ENCODE peak calls at places on chromosomes 7 and 10, in six cellular contexts. Y is K562, A is HCT116, X is H9, R is astrocyte, J is fibroblast of lung. F is an unnamed sample. For H3K4me1, the result is how much of the 10 kb centered on the place peaks cover.

GRCh38 chr10:69416695-69417094 is at the start of gene TACR2:
- DNase-seq in Y (no peak), A (no peak), X (no peak), R (no peak), J (no peak), F (no peak)

GRCh38 chr7:134327896-134328295 is 11.2 kb upstream of the SLC35B4 start:
- DNase-seq in Y (peak), A (peak), X (peak), R (peak), J (peak), F (peak)

GRCh38 chr7:116218051-116218645 is 7.8 kb downstream of the TES start:
- DNase-seq in Y (peak), A (peak), X (no peak), R (peak), J (peak), F (no peak)

GRCh38 chr10:6108072-6108471 is 19.2 kb downstream of the RBM17 start:
- DNase-seq in Y (no peak), A (no peak), X (no peak), R (no peak), J (no peak), F (no peak)

GRCh38 chr10:50585921-50586739 is 37.6 kb downstream of the SGMS1 start:
- DNase-seq in Y (peak), A (peak), X (no peak), R (no peak), J (peak), F (no peak)

GRCh38 chr7:157602581-157602980 is 265.8 kb downstream of the DNAJB6 start:
- DNase-seq in Y (no peak), A (no peak), X (no peak), R (no peak), J (no peak), F (no peak)

GRCh38 chr10:80154626-80154977 is 22.1 kb downstream of the PLAC9 start:
- DNase-seq in Y (no peak), A (no peak), X (no peak), R (no peak), J (no peak), F (no peak)

GRCh38 chr7:123599766-123600165 is 1.9 kb upstream of the ASB15 start:
- DNase-seq in Y (no peak), A (no peak), X (no peak), R (no peak), J (no peak), F (no peak)

GRCh38 chr7:44408596-44408995 is 81.9 kb downstream of the NUDCD3 start:
- DNase-seq in Y (no peak), A (no peak), X (peak), R (no peak), J (peak), F (no peak)

GRCh38 chr7:71754828-71755227 is 622.9 kb downstream of the GALNT17 start:
- DNase-seq in Y (no peak), A (no peak), X (no peak), R (no peak), J (no peak), F (no peak)

GRCh38 chr7:131897016-131897789 is 340.8 kb upstream of the PODXL start:
- DNase-seq in Y (no peak), A (peak), X (peak), R (peak), J (peak), F (no peak)

GRCh38 chr7:112668561-112668960 is 121.6 kb downstream of the TMEM168 start:
- DNase-seq in Y (no peak), A (no peak), X (no peak), R (no peak), J (no peak), F (no peak)

GRCh38 chr10:60093317-60093716 is 187.0 kb upstream of the CCDC6 start:
- DNase-seq in Y (no peak), A (no peak), X (no peak), R (no peak), J (no peak), F (no peak)

GRCh38 chr10:6929157-6929830 is 349.2 kb upstream of the PRKCQ start:
- DNase-seq in Y (no peak), A (no peak), X (no peak), R (no peak), J (no peak), F (peak)

GRCh38 chr10:78977761-78978305 is 90.9 kb upstream of the ZMIZ1 start:
- DNase-seq in Y (no peak), A (no peak), X (no peak), R (peak), J (peak), F (no peak)

GRCh38 chr10:60594476-60595051 is 183.7 kb upstream of the CDK1 start:
- DNase-seq in Y (no peak), A (no peak), X (no peak), R (peak), J (peak), F (no peak)

GRCh38 chr10:24935504-24936292 is 16.7 kb downstream of the PRTFDC1 start:
- DNase-seq in Y (no peak), A (no peak), X (no peak), R (no peak), J (no peak), F (no peak)

GRCh38 chr10:72251635-72252034 is 22.1 kb upstream of the DDIT4 start:
- DNase-seq in Y (no peak), A (no peak), X (no peak), R (no peak), J (no peak), F (no peak)

GRCh38 chr10:72254891-72255568 is 18.7 kb upstream of the DDIT4 start:
- DNase-seq in Y (peak), A (no peak), X (peak), R (peak), J (peak), F (no peak)

GRCh38 chr10:72250666-72251065 is 23.1 kb upstream of the DDIT4 start:
- DNase-seq in Y (no peak), A (no peak), X (no peak), R (peak), J (peak), F (no peak)

GRCh38 chr10:72255977-72256729 is 17.6 kb upstream of the DDIT4 start:
- DNase-seq in Y (no peak), A (no peak), X (no peak), R (no peak), J (no peak), F (no peak)

GRCh38 chr10:72253002-72253401 is 20.7 kb upstream of the DDIT4 start:
- DNase-seq in Y (no peak), A (no peak), X (no peak), R (no peak), J (no peak), F (no peak)
- H3K4me1 ChIP-seq in Y (under half), A (under half), X (under half), R (under half), J (under half), F (under half)

GRCh38 chr10:32349968-32350738 is 3.2 kb upstream of the EPC1 start:
- DNase-seq in Y (no peak), A (no peak), X (no peak), R (peak), J (peak), F (no peak)
- H3K4me2 ChIP-seq in Y (no peak), A (no peak), X (no peak), R (no peak), J (no peak), F (peak)

GRCh38 chr7:777679-778078 is 50.6 kb upstream of the PRKAR1B start:
- DNase-seq in Y (no peak), A (no peak), X (no peak), R (no peak), J (no peak), F (no peak)
- H3K4me1 ChIP-seq in Y (under half), A (under half), X (under half), R (under half), J (under half), F (under half)

GRCh38 chr10:22564060-22564459 is 150.3 kb downstream of the PIP4K2A start:
- DNase-seq in Y (no peak), A (no peak), X (no peak), R (no peak), J (no peak), F (no peak)
- H3K4me2 ChIP-seq in Y (no peak), A (no peak), X (no peak), R (no peak), J (no peak), F (no peak)

GRCh38 chr10:88389456-88389855 is 193.7 kb downstream of the RNLS start:
- DNase-seq in Y (no peak), A (no peak), X (no peak), R (no peak), J (peak), F (peak)

GRCh38 chr10:88386878-88387773 is 196.0 kb downstream of the RNLS start:
- DNase-seq in Y (no peak), A (peak), X (peak), R (peak), J (peak), F (peak)

GRCh38 chr10:88382699-88383098 is 200.4 kb downstream of the RNLS start:
- DNase-seq in Y (no peak), A (no peak), X (no peak), R (no peak), J (no peak), F (no peak)

GRCh38 chr10:88385601-88386203 is 197.4 kb downstream of the RNLS start:
- DNase-seq in Y (no peak), A (peak), X (peak), R (no peak), J (peak), F (peak)

GRCh38 chr10:88386204-88386877 is 196.8 kb downstream of the RNLS start:
- DNase-seq in Y (no peak), A (no peak), X (no peak), R (no peak), J (no peak), F (no peak)
- H3K4me1 ChIP-seq in Y (under half), A (under half), X (under half), R (under half), J (under half), F (half or more)

GRCh38 chr7:93575555-93576397 is 1.3 kb upstream of the CALCR start:
- DNase-seq in Y (no peak), A (no peak), X (peak), R (no peak), J (no peak), F (no peak)
- H3K4me2 ChIP-seq in Y (no peak), A (peak), X (peak), R (peak), J (no peak), F (no peak)

GRCh38 chr10:94489976-94490788 is 55.4 kb upstream of the HELLS start:
- DNase-seq in Y (no peak), A (no peak), X (no peak), R (no peak), J (no peak), F (no peak)
- H3K4me1 ChIP-seq in Y (under half), A (under half), X (under half), R (under half), J (under half), F (under half)

DNA sequence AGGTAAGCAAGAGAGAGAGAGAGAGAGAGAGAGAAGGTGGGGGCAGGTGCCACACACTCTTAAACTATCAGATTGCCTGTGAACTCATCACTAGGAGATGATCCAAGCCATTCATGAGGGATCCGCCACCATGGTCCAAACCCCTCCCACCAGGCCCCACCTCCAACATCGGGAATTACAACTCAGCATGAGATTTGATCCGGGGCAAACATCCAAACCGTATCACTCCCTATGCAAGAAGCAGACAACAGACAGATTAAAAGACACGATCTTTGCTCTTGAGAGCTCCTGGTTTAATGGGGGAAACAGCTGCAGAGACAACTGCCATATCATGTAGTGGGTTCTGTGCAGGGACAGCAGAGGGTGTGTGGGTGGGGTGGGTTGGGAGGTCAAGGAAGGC is 123.6 kb downstream of the EMX2 start:
- DNase-seq in Y (no peak), A (no peak), X (no peak), R (no peak), J (no peak), F (no peak)
- H3K4me2 ChIP-seq in Y (no peak), A (no peak), X (no peak), R (no peak), J (no peak), F (no peak)

GRCh38 chr7:81791578-81792524 is 22.0 kb upstream of the HGF start:
- DNase-seq in Y (no peak), A (no peak), X (no peak), R (no peak), J (no peak), F (peak)
- H3K4me1 ChIP-seq in Y (under half), A (under half), X (under half), R (under half), J (under half), F (under half)

GRCh38 chr7:121391686-121392085 is 4.4 kb downstream of the FAM3C start:
- DNase-seq in Y (no peak), A (no peak), X (no peak), R (no peak), J (no peak), F (no peak)
- H3K4me2 ChIP-seq in Y (no peak), A (peak), X (no peak), R (no peak), J (no peak), F (peak)